ENCODE peak calls at places on chromosomes 3 and 15, in six cellular contexts. A is body of pancreas, E is mammary epithelial cell, Y is A549, P is stomach, N is endodermal cell. X is an unnamed sample. For H3K4me1, the result is how much of the 10 kb centered on the place peaks cover.

GRCh38 chr15:74902295-74903075 is 4.2 kb downstream of the FAM219B start:
- DNase-seq in A (no peak), E (no peak), Y (no peak), P (no peak), N (no peak), X (no peak)

GRCh38 chr3:5479229-5479799 is 291.8 kb downstream of the EDEM1 start:
- DNase-seq in A (no peak), E (peak), Y (no peak), P (peak), N (no peak), X (no peak)

GRCh38 chr3:59692117-59692516 is 642.3 kb upstream of the CFAP20DC start:
- DNase-seq in A (no peak), E (no peak), Y (no peak), P (no peak), N (no peak), X (no peak)

GRCh38 chr3:114092151-114093000 is 35.8 kb downstream of the QTRT2 start:
- DNase-seq in A (no peak), E (peak), Y (no peak), P (no peak), N (no peak), X (no peak)

GRCh38 chr15:41656188-41656587 is 4.0 kb upstream of the MGA start:
- DNase-seq in A (no peak), E (no peak), Y (no peak), P (no peak), N (no peak), X (no peak)

GRCh38 chr3:30578479-30578878 is 27.9 kb upstream of the TGFBR2 start:
- DNase-seq in A (no peak), E (peak), Y (no peak), P (no peak), N (no peak), X (peak)

GRCh38 chr15:75347222-75348033 is 589 bp downstream of the NEIL1 start:
- DNase-seq in A (peak), E (no peak), Y (peak), P (peak), N (peak), X (peak)

GRCh38 chr3:10505050-10505790 is at the start of gene ATP2B2:
- DNase-seq in A (no peak), E (no peak), Y (peak), P (no peak), N (peak), X (no peak)

GRCh38 chr3:72032435-72033118 is 247.6 kb upstream of the PROK2 start:
- DNase-seq in A (no peak), E (no peak), Y (no peak), P (no peak), N (no peak), X (peak)

GRCh38 chr3:196976891-196977420 is 8.3 kb upstream of the PIGZ start:
- DNase-seq in A (no peak), E (no peak), Y (no peak), P (peak), N (no peak), X (no peak)

GRCh38 chr3:192445768-192446644 is 281.3 kb downstream of the FGF12 start:
- DNase-seq in A (no peak), E (peak), Y (no peak), P (no peak), N (no peak), X (peak)

GRCh38 chr3:17730318-17730967 is 12.0 kb downstream of the TBC1D5 start:
- DNase-seq in A (peak), E (no peak), Y (no peak), P (no peak), N (no peak), X (no peak)

GRCh38 chr3:178435575-178435974 is 100.7 kb upstream of the KCNMB2 start:
- DNase-seq in A (no peak), E (no peak), Y (no peak), P (no peak), N (no peak), X (no peak)

GRCh38 chr3:107704477-107704876 is 181.7 kb downstream of the BBX start:
- DNase-seq in A (no peak), E (peak), Y (no peak), P (no peak), N (no peak), X (no peak)

GRCh38 chr3:195100903-195101591 is 169.9 kb downstream of the XXYLT1 start:
- DNase-seq in A (peak), E (no peak), Y (no peak), P (peak), N (no peak), X (peak)

GRCh38 chr3:114078126-114078525 is 21.6 kb downstream of the QTRT2 start:
- DNase-seq in A (no peak), E (no peak), Y (no peak), P (no peak), N (no peak), X (no peak)

GRCh38 chr3:134381836-134382442 is 7.7 kb upstream of the AMOTL2 start:
- DNase-seq in A (peak), E (peak), Y (no peak), P (peak), N (peak), X (no peak)

GRCh38 chr15:65926459-65926858 is 57.2 kb downstream of the RAB11A start:
- DNase-seq in A (no peak), E (no peak), Y (no peak), P (no peak), N (no peak), X (no peak)

GRCh38 chr15:35717721-35718120 is 171.8 kb upstream of the DPH6 start:
- DNase-seq in A (no peak), E (no peak), Y (no peak), P (no peak), N (no peak), X (no peak)

DNA sequence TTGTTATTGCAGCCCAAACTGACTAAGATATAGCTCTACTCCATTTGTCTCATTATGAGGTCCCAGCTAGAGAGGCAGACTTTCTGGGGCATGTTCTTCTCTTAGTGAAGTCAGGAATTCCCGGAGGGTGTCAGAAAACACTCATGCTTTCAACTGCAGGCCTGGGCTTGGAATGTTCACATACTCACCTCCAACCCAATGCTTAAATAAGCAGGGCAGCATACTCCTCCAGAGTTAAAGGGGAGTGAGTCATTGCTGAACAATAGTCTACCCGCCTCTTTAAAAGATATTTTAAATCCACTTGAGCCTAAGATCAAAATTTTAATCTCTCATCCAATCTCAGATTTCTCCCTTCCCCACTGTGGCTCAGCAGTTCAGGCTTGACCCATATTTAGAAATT is 167.8 kb upstream of the DPH6 start:
- DNase-seq in A (no peak), E (peak), Y (no peak), P (no peak), N (no peak), X (no peak)
- H3K27ac ChIP-seq in A (no peak), E (peak), Y (no peak), P (no peak), N (no peak), X (no peak)

GRCh38 chr3:150078983-150079739 is 108.5 kb upstream of the PFN2 start:
- DNase-seq in A (peak), E (peak), Y (no peak), P (no peak), N (no peak), X (no peak)
- H3K4me1 ChIP-seq in A (under half), E (under half), Y (under half), P (under half), N (under half), X (under half)

GRCh38 chr15:68085052-68085451 is 30.9 kb downstream of the PIAS1 start:
- DNase-seq in A (no peak), E (no peak), Y (no peak), P (no peak), N (no peak), X (no peak)
- H3K4me3 ChIP-seq in A (no peak), E (no peak), Y (no peak), P (no peak), N (no peak), X (no peak)

GRCh38 chr3:123378409-123378915 is 70.4 kb downstream of the ADCY5 start:
- DNase-seq in A (no peak), E (no peak), Y (no peak), P (no peak), N (peak), X (no peak)

GRCh38 chr3:123377173-123377740 is 71.6 kb downstream of the ADCY5 start:
- DNase-seq in A (no peak), E (no peak), Y (no peak), P (no peak), N (peak), X (no peak)

GRCh38 chr3:123383101-123384053 is 65.5 kb downstream of the ADCY5 start:
- DNase-seq in A (no peak), E (no peak), Y (no peak), P (no peak), N (peak), X (peak)

GRCh38 chr3:123379041-123379830 is 69.7 kb downstream of the ADCY5 start:
- DNase-seq in A (no peak), E (no peak), Y (no peak), P (no peak), N (peak), X (no peak)

GRCh38 chr3:123380261-123380660 is 68.6 kb downstream of the ADCY5 start:
- DNase-seq in A (no peak), E (no peak), Y (no peak), P (no peak), N (peak), X (no peak)
- H3K27ac ChIP-seq in A (no peak), E (no peak), Y (no peak), P (peak), N (no peak), X (peak)

X was measured in right cardiac atrium.